ENCODE peak calls at places on chromosomes 4 and X, in six cellular contexts. H is heart right ventricle, P is transverse colon, Z is esophagus squamous epithelium, I is AG04450, C is cardiac muscle cell. M is an unnamed sample. For H3K27me3, the result is how much of the 10 kb centered on the place peaks cover.

GRCh38 chrX:56728752-56729151 is 291 bp upstream of the NBDY start:
- DNase-seq in H (no peak), C (peak), P (peak), Z (no peak), I (no peak), M (no peak)

GRCh38 chr4:20253272-20253798 is 1.6 kb downstream of the SLIT2 start:
- DNase-seq in Z (no peak), C (peak), P (no peak), I (no peak), H (peak), M (no peak)

GRCh38 chrX:69152398-69152797 is 12.9 kb downstream of the PJA1 start:
- DNase-seq in C (no peak), I (no peak), P (peak), H (no peak), Z (no peak), M (no peak)

GRCh38 chr4:75718529-75718928 is 5.8 kb upstream of the USO1 start:
- DNase-seq in Z (no peak), P (no peak), C (no peak), I (no peak), H (no peak), M (no peak)

GRCh38 chr4:156098846-156099245 is 145.2 kb upstream of the CTSO start:
- DNase-seq in C (no peak), P (no peak), H (no peak), I (no peak), Z (no peak), M (no peak)

GRCh38 chr4:24927039-24927438 is 14.2 kb upstream of the CCDC149 start:
- DNase-seq in C (no peak), H (no peak), I (no peak), P (no peak), Z (no peak), M (no peak)

GRCh38 chr4:10619220-10619619 is 65.3 kb downstream of the CLNK start:
- DNase-seq in Z (no peak), H (no peak), P (peak), C (no peak), I (no peak), M (no peak)

GRCh38 chrX:134174859-134175258 is 62.1 kb upstream of the CCDC160 start:
- DNase-seq in I (no peak), H (no peak), C (no peak), P (no peak), Z (no peak), M (no peak)

GRCh38 chrX:25976683-25977310 is 161.3 kb upstream of the MAGEB18 start:
- DNase-seq in I (no peak), Z (no peak), H (no peak), P (no peak), C (no peak), M (no peak)

GRCh38 chr4:148874331-148874730 is 432.1 kb upstream of the NR3C2 start:
- DNase-seq in H (no peak), I (no peak), C (no peak), Z (no peak), P (peak), M (no peak)

GRCh38 chrX:68650491-68650890 is 3.0 kb downstream of the STARD8 start:
- DNase-seq in H (no peak), Z (no peak), C (no peak), P (no peak), I (no peak), M (no peak)

DNA sequence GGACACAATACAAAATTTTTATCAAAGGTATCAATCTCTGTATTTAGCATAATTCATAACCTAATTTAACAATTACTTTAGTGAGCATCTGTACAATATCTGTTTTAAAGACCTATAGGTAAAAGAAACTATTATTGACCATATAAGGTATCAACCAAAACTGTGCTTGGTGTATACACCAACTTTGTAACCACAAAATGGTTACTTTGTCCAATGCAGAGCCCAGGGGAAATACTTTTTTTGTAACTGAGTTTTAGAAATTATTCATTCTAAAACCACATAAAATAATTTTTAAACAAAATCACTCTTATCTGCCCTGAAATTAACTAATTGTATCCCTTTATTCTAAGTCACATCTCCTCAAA is 5.0 kb downstream of the CXXC4 start:
- DNase-seq in C (no peak), P (no peak), H (no peak), Z (no peak), I (no peak), M (no peak)
- TF ChIP-seq CTCF in C (no peak), P (no peak), H (no peak), Z (no peak), I (no peak), M (no peak)

GRCh38 chr4:37475087-37475486 is 211.1 kb downstream of the RELL1 start:
- DNase-seq in P (no peak), C (no peak), H (no peak), Z (no peak), I (no peak), M (no peak)
- H3K4me3 ChIP-seq in P (no peak), C (no peak), H (no peak), Z (no peak), I (no peak), M (no peak)

DNA sequence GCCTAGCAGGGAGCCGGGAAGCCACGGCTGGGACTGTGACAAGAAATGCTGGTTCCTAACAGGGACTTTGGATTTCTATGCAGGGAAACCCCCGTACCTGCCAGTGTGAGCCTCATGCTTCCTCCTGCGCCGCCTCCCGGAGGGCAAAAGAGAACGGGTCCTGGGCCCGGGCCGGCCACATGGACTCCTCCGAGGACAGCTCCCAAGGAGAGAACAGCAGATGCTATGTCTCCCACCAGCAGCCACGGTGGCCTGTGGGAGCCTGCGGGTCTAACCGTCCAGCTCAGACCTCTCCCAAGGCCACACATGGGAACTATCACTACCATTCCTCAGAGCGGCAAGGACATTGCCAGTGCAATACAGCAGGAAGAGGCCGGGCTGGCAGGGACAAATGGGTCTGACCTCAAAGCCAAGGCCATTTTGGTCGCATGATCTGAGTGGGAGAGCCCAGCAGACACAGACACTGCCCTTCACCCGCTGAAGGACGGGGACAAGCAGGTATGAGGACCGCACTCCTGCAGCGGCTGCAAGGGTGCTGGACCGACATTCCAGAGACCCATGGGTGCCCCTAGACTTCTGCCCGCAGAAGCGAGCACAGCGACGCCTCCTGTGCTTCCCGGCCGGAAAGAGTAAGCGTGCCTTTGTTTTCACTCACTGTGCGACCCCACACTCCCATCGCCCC is 4.5 kb upstream of the C4orf50 start:
- DNase-seq in H (no peak), Z (no peak), P (no peak), C (no peak), I (no peak), M (no peak)
- H3K27me3 ChIP-seq in H (under half), Z (under half), P (under half), C (under half), I (under half), M (under half)

GRCh38 chrX:46683023-46683422 is 75.9 kb downstream of the SLC9A7 start:
- DNase-seq in I (no peak), Z (no peak), C (no peak), H (no peak), P (no peak), M (no peak)
- TF ChIP-seq CTCF in I (no peak), Z (no peak), C (no peak), H (no peak), P (no peak), M (peak)

GRCh38 chr4:41433361-41433760 is 104.6 kb upstream of the LIMCH1 start:
- DNase-seq in C (no peak), Z (no peak), H (no peak), P (no peak), I (no peak), M (no peak)
- H3K4me3 ChIP-seq in C (no peak), Z (no peak), H (no peak), P (no peak), I (no peak), M (no peak)